ENCODE peak calls at places on chromosomes 6 and 20, in six cellular contexts. H is heart left ventricle, L is K562, W is body of pancreas, Z is A549, V is GM12892. A is an unnamed sample.

GRCh38 chr6:95574811-95575210 is 2.5 kb upstream of the MANEA start:
- DNase-seq in W (no peak), V (no peak), L (no peak), Z (no peak), H (no peak), A (no peak)

GRCh38 chr6:116779569-116780164 is 14.1 kb upstream of the FAM162B start:
- DNase-seq in Z (peak), L (peak), V (no peak), H (no peak), W (no peak), A (peak)

GRCh38 chr6:40138273-40138720 is 204.0 kb upstream of the MOCS1 start:
- DNase-seq in W (peak), Z (peak), L (peak), V (no peak), H (no peak), A (no peak)

GRCh38 chr6:52538252-52538905 is 38.5 kb downstream of the TRAM2 start:
- DNase-seq in W (no peak), H (no peak), V (no peak), L (no peak), Z (no peak), A (no peak)

GRCh38 chr6:156909212-156910010 is 132.2 kb downstream of the ARID1B start:
- DNase-seq in Z (no peak), H (no peak), W (no peak), V (no peak), L (no peak), A (no peak)

GRCh38 chr6:105591053-105591452 is 188.2 kb upstream of the PREP start:
- DNase-seq in H (no peak), W (no peak), V (no peak), L (no peak), Z (peak), A (no peak)

GRCh38 chr20:61850926-61851900 is 214.5 kb downstream of the TAF4 start:
- DNase-seq in H (no peak), V (no peak), W (no peak), L (no peak), Z (no peak), A (no peak)

GRCh38 chr20:4441871-4442270 is 279.8 kb upstream of the PRND start:
- DNase-seq in W (no peak), Z (no peak), L (no peak), H (no peak), V (no peak), A (no peak)

GRCh38 chr6:146905313-146905712 is 298.9 kb upstream of the STXBP5 start:
- DNase-seq in L (no peak), H (peak), V (no peak), Z (peak), W (peak), A (no peak)

GRCh38 chr20:54643761-54644160 is 168.4 kb downstream of the DOK5 start:
- DNase-seq in Z (no peak), W (no peak), L (no peak), V (no peak), H (peak), A (no peak)

GRCh38 chr20:45456632-45457031 is 12.9 kb upstream of the WFDC2 start:
- DNase-seq in H (no peak), V (no peak), L (peak), W (peak), Z (peak), A (no peak)

GRCh38 chr6:47787620-47788497 is 6.0 kb downstream of the OPN5 start:
- DNase-seq in L (peak), H (peak), V (peak), W (peak), Z (peak), A (peak)

GRCh38 chr20:22005535-22005934 is 300.1 kb downstream of the PAX1 start:
- DNase-seq in H (no peak), L (no peak), V (no peak), W (no peak), Z (no peak), A (no peak)

GRCh38 chr6:38671885-38672467 is 31.0 kb downstream of the GLO1 start:
- DNase-seq in V (peak), W (no peak), L (peak), H (no peak), Z (peak), A (peak)

GRCh38 chr20:54231006-54231405 is 23.1 kb downstream of the PFDN4 start:
- DNase-seq in Z (no peak), W (no peak), V (no peak), L (no peak), H (no peak), A (no peak)

GRCh38 chr6:130377371-130377770 is 11.6 kb downstream of the TMEM200A start:
- DNase-seq in W (no peak), H (no peak), Z (no peak), L (no peak), V (no peak), A (no peak)

GRCh38 chr6:134830945-134831344 is 119.0 kb downstream of the ALDH8A1 start:
- DNase-seq in L (no peak), H (no peak), W (no peak), Z (no peak), V (no peak), A (no peak)

GRCh38 chr20:14780508-14780907 is 443.1 kb upstream of the FLRT3 start:
- DNase-seq in Z (no peak), H (no peak), W (no peak), V (no peak), L (no peak), A (no peak)

GRCh38 chr20:33015114-33015491 is 7.6 kb downstream of the BPIFB2 start:
- DNase-seq in L (no peak), H (no peak), V (no peak), Z (no peak), W (no peak), A (no peak)

GRCh38 chr6:81613606-81614005 is 138.9 kb downstream of the TENT5A start:
- DNase-seq in H (no peak), L (no peak), V (no peak), Z (no peak), W (no peak), A (peak)

GRCh38 chr20:35021063-35021462 is 65.4 kb downstream of the MYH7B start:
- DNase-seq in Z (no peak), V (no peak), H (no peak), W (no peak), L (no peak), A (no peak)

GRCh38 chr6:150566486-150566885 is 33.2 kb upstream of the PLEKHG1 start:
- DNase-seq in V (no peak), W (no peak), Z (no peak), H (no peak), L (no peak), A (no peak)

GRCh38 chr6:11912420-11912819 is 99.7 kb upstream of the HIVEP1 start:
- DNase-seq in L (no peak), V (no peak), W (no peak), H (no peak), Z (peak), A (no peak)

GRCh38 chr20:58179432-58180099 is 48.9 kb downstream of the ANKRD60 start:
- DNase-seq in H (peak), Z (peak), L (peak), W (peak), V (peak), A (peak)

GRCh38 chr6:70413829-70414494 is 654 bp downstream of the FAM135A start:
- DNase-seq in H (peak), Z (peak), L (no peak), V (no peak), W (no peak), A (peak)

GRCh38 chr20:59515013-59515905 is 89.1 kb upstream of the PHACTR3 start:
- DNase-seq in L (peak), V (no peak), Z (peak), H (peak), W (peak), A (peak)

GRCh38 chr6:64249129-64249528 is 613.5 kb downstream of the PHF3 start:
- DNase-seq in Z (peak), L (no peak), H (no peak), V (no peak), W (no peak), A (no peak)

GRCh38 chr20:62708591-62709536 is at the start of gene NTSR1:
- DNase-seq in L (peak), H (no peak), V (no peak), W (no peak), Z (peak), A (no peak)

GRCh38 chr20:16397053-16397452 is 176.2 kb downstream of the KIF16B start:
- DNase-seq in V (no peak), H (peak), W (peak), L (no peak), Z (no peak), A (no peak)

GRCh38 chr6:46010771-46011170 is 4.9 kb downstream of the CLIC5 start:
- DNase-seq in Z (no peak), V (no peak), W (no peak), H (peak), L (no peak), A (no peak)
- TF ChIP-seq POLR2A in Z (no peak), V (no peak), W (no peak), H (no peak), L (no peak), A (no peak)

GRCh38 chr6:137705166-137706064 is 161.6 kb upstream of the TNFAIP3 start:
- DNase-seq in W (peak), Z (peak), V (peak), H (peak), L (peak), A (no peak)
- TF ChIP-seq POLR2A in W (no peak), Z (no peak), V (no peak), H (no peak), L (no peak), A (no peak)

GRCh38 chr6:158631678-158632537 is 12.6 kb downstream of the DYNLT1 start:
- DNase-seq in V (no peak), W (peak), L (peak), H (peak), Z (peak), A (peak)
- TF ChIP-seq POLR2A in V (no peak), W (no peak), L (no peak), H (no peak), Z (no peak), A (no peak)

GRCh38 chr6:4512101-4512500 is 264.1 kb upstream of the CDYL start:
- DNase-seq in L (no peak), Z (no peak), H (no peak), W (no peak), V (no peak), A (no peak)

GRCh38 chr6:4509506-4509905 is 266.7 kb upstream of the CDYL start:
- DNase-seq in Z (no peak), L (no peak), W (no peak), H (no peak), V (no peak), A (no peak)

GRCh38 chr6:4511626-4512010 is 264.6 kb upstream of the CDYL start:
- DNase-seq in V (no peak), W (no peak), H (no peak), L (no peak), Z (no peak), A (no peak)

GRCh38 chr6:4510317-4510716 is 265.9 kb upstream of the CDYL start:
- DNase-seq in Z (no peak), H (no peak), V (no peak), L (no peak), W (no peak), A (no peak)

GRCh38 chr6:4510906-4511625 is 265.1 kb upstream of the CDYL start:
- DNase-seq in L (no peak), V (no peak), H (no peak), W (no peak), Z (no peak), A (no peak)
- TF ChIP-seq POLR2A in L (no peak), V (no peak), H (no peak), W (no peak), Z (no peak), A (no peak)

GRCh38 chr20:49046087-49046900 is at the start of gene CSE1L:
- DNase-seq in W (peak), H (peak), L (peak), V (peak), Z (peak), A (peak)
- TF ChIP-seq POLR2A in W (peak), H (no peak), L (peak), V (peak), Z (peak), A (peak)

GRCh38 chr6:139303176-139303575 is 11.4 kb upstream of the TXLNB start:
- DNase-seq in W (no peak), V (no peak), Z (no peak), H (no peak), L (no peak), A (no peak)
- TF ChIP-seq POLR2A in W (no peak), V (no peak), Z (no peak), H (no peak), L (no peak), A (no peak)

GRCh38 chr6:121437861-121438651 is 2.6 kb downstream of the GJA1 start:
- DNase-seq in L (no peak), H (peak), W (peak), V (no peak), Z (peak), A (no peak)
- TF ChIP-seq POLR2A in L (no peak), H (no peak), W (no peak), V (no peak), Z (no peak), A (no peak)

GRCh38 chr6:32190946-32191677 is 1.1 kb upstream of the PBX2 start:
- DNase-seq in L (no peak), V (no peak), W (no peak), Z (no peak), H (no peak), A (no peak)
- TF ChIP-seq POLR2A in L (no peak), V (no peak), W (no peak), Z (no peak), H (no peak), A (no peak)

GRCh38 chr6:149336529-149336928 is 19.0 kb downstream of the TAB2 start:
- DNase-seq in H (no peak), W (no peak), L (no peak), Z (peak), V (no peak), A (no peak)
- TF ChIP-seq POLR2A in H (no peak), W (no peak), L (no peak), Z (no peak), V (no peak), A (no peak)

A was measured in H54.